ENCODE peak calls at places on chromosomes 11 and 22, in four cellular contexts. C is colonic mucosa, S is mammary epithelial cell, L is cardiac fibroblast. K is an unnamed sample.

GRCh38 chr22:22397292-22397870 is 111.2 kb downstream of the ZNF280B start:
- DNase-seq in C (no peak), S (peak), L (peak), K (no peak)

GRCh38 chr11:60785806-60786361 is 751 bp downstream of the MS4A10 start:
- DNase-seq in C (no peak), S (no peak), L (peak), K (no peak)

GRCh38 chr11:112844530-112844929 is 116.7 kb upstream of the NCAM1 start:
- DNase-seq in C (no peak), S (no peak), L (no peak), K (no peak)

GRCh38 chr11:87722756-87723599 is 452.3 kb downstream of the RAB38 start:
- DNase-seq in C (peak), S (peak), L (peak), K (peak)

GRCh38 chr22:36398602-36399472 is 11.1 kb upstream of the MYH9 start:
- DNase-seq in C (peak), S (peak), L (peak), K (no peak)

GRCh38 chr11:11742486-11742885 is 99.3 kb upstream of the USP47 start:
- DNase-seq in C (no peak), S (no peak), L (no peak), K (no peak)

GRCh38 chr11:17770048-17770652 is 35.6 kb downstream of the KCNC1 start:
- DNase-seq in C (peak), S (no peak), L (no peak), K (no peak)

GRCh38 chr11:5624489-5625278 is at the start of gene TRIM34:
- DNase-seq in C (peak), S (peak), L (peak), K (peak)

GRCh38 chr11:77457340-77457739 is 16.6 kb downstream of the PAK1 start:
- DNase-seq in C (no peak), S (no peak), L (no peak), K (no peak)

GRCh38 chr11:126959700-126960099 is 40.9 kb downstream of the KIRREL3 start:
- DNase-seq in C (no peak), S (no peak), L (no peak), K (no peak)

GRCh38 chr11:94926698-94927237 is 46.6 kb downstream of the CWC15 start:
- DNase-seq in C (peak), S (no peak), L (peak), K (peak)

GRCh38 chr22:27853404-27853803 is 51.8 kb upstream of the MN1 start:
- DNase-seq in C (no peak), S (no peak), L (peak), K (no peak)

GRCh38 chr22:48635825-48636224 is 1191.8 kb downstream of the BRD1 start:
- DNase-seq in C (no peak), S (no peak), L (no peak), K (no peak)

GRCh38 chr11:96113100-96113710 is 189.3 kb upstream of the MTMR2 start:
- DNase-seq in C (no peak), S (no peak), L (peak), K (peak)

GRCh38 chr22:45548991-45549736 is 46.5 kb downstream of the FBLN1 start:
- DNase-seq in C (peak), S (no peak), L (peak), K (peak)

GRCh38 chr22:37419916-37420655 is 7.2 kb downstream of the ELFN2 start:
- DNase-seq in C (no peak), S (peak), L (no peak), K (no peak)

GRCh38 chr11:86606849-86607481 is 65.5 kb downstream of the ME3 start:
- DNase-seq in C (no peak), S (no peak), L (peak), K (no peak)
- TF ChIP-seq CTCF in C (no peak), S (no peak), L (peak), K (peak)

GRCh38 chr11:37409124-37409523 is 811.1 kb upstream of the RAG2 start:
- DNase-seq in C (no peak), S (peak), L (no peak), K (no peak)

DNA sequence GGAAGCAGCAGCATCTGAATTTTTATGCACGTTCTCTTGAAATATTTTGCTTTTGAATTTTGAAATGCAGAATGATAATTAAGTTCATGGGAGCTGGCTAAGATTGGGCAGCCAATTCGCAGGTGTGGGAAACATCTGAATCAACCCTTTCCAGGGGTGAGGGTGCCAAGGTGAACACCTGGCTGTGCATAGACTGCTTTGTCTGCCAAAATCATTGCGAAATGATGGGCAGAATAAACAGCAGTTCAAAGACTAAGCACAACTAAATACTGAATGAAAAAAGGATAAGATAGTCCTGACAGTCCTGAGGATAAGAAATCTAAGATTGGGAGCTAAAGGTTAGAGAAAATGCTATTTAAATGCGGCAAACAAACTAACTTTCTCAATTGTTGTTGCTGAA is 813.3 kb upstream of the RAG2 start:
- DNase-seq in C (no peak), S (peak), L (no peak), K (no peak)
- H3K4me3 ChIP-seq in C (no peak), S (no peak), L (no peak), K (no peak)

GRCh38 chr11:595400-595799 is 19.1 kb downstream of the PHRF1 start:
- DNase-seq in C (no peak), S (no peak), L (no peak), K (no peak)

GRCh38 chr11:596374-596773 is 19.4 kb downstream of the IRF7 start:
- DNase-seq in C (no peak), S (no peak), L (no peak), K (no peak)

GRCh38 chr11:593347-593746 is 17.1 kb downstream of the PHRF1 start:
- DNase-seq in C (no peak), S (no peak), L (no peak), K (no peak)

GRCh38 chr11:598005-598680 is 17.6 kb downstream of the IRF7 start:
- DNase-seq in C (no peak), S (no peak), L (no peak), K (no peak)

GRCh38 chr11:597166-597725 is 18.5 kb downstream of the IRF7 start:
- DNase-seq in C (no peak), S (no peak), L (no peak), K (no peak)
- TF ChIP-seq CTCF in C (no peak), S (no peak), L (peak), K (peak)

DNA sequence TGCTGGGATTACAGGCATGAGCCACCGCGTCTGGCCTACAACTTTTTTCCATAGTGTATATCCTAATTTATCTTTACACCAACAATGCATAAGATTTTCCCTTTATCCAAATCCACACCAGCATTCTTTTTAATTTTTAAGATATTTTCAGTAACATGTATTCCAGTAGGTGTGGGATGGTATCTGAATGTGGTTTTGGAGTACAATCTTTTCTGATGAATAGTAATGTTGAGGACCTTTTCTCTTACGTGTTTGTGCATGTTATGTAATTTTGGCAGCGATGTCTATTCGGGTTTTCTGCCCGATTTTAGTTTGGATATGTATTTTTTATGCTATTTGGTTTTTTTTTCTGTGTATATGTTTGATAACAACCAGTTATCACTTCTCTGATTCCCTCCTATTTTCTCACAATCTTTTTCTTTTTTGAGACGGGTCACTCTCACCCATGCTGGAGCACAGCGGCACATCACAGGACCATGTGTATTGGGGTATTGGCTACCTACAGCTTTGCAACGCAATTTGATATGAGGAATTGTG is 114.6 kb upstream of the GRK3 start:
- DNase-seq in C (no peak), S (peak), L (peak), K (no peak)
- H3K4me3 ChIP-seq in C (no peak), S (peak), L (no peak), K (peak)

K was measured in AG09309.